ENCODE peak calls at places on chromosomes 7 and 10, in six cellular contexts. One of them, this sample, is unnamed.

GRCh38 chr10:110398419-110399162 is 93.9 kb upstream of the SMNDC1 start:
- DNase-seq in activated T-helper 1 cell treated with anti-CD3 and anti-CD28 coated beads, Interleukin-2, amount 50 U/mL, for 16 hours: no peak
- DNase-seq in nephron progenitor cell: peak
- DNase-seq in DMS79 treated with DMSO at 0.1 percent for 48 hours: no peak
- DNase-seq in stimulated activated CD8-positive, alpha-beta memory T cell treated with anti-CD3 and anti-CD28 coated beads, Interleukin-15, amount 100 ng/mL, for 24 hours: no peak
- DNase-seq in activated naive CD4-positive, alpha-beta T cell treated with anti-CD3 and anti-CD28 coated beads for 36 hours: peak
- DNase-seq in this sample: no peak

GRCh38 chr7:44281811-44282600 is 43.4 kb downstream of the CAMK2B start:
- DNase-seq in nephron progenitor cell: peak
- DNase-seq in DMS79 treated with DMSO at 0.1 percent for 48 hours: no peak
- DNase-seq in stimulated activated CD8-positive, alpha-beta memory T cell treated with anti-CD3 and anti-CD28 coated beads, Interleukin-15, amount 100 ng/mL, for 24 hours: no peak
- DNase-seq in activated T-helper 1 cell treated with anti-CD3 and anti-CD28 coated beads, Interleukin-2, amount 50 U/mL, for 16 hours: no peak
- DNase-seq in activated naive CD4-positive, alpha-beta T cell treated with anti-CD3 and anti-CD28 coated beads for 36 hours: peak
- DNase-seq in this sample: peak

GRCh38 chr10:110429301-110429700 is 68.4 kb upstream of the DUSP5 start:
- DNase-seq in activated T-helper 1 cell treated with anti-CD3 and anti-CD28 coated beads, Interleukin-2, amount 50 U/mL, for 16 hours: no peak
- DNase-seq in DMS79 treated with DMSO at 0.1 percent for 48 hours: no peak
- DNase-seq in stimulated activated CD8-positive, alpha-beta memory T cell treated with anti-CD3 and anti-CD28 coated beads, Interleukin-15, amount 100 ng/mL, for 24 hours: no peak
- DNase-seq in nephron progenitor cell: no peak
- DNase-seq in activated naive CD4-positive, alpha-beta T cell treated with anti-CD3 and anti-CD28 coated beads for 36 hours: peak
- DNase-seq in this sample: no peak

GRCh38 chr7:12949060-12950045 is 261.9 kb downstream of the ARL4A start:
- DNase-seq in activated naive CD4-positive, alpha-beta T cell treated with anti-CD3 and anti-CD28 coated beads for 36 hours: no peak
- DNase-seq in DMS79 treated with DMSO at 0.1 percent for 48 hours: no peak
- DNase-seq in nephron progenitor cell: no peak
- DNase-seq in stimulated activated CD8-positive, alpha-beta memory T cell treated with anti-CD3 and anti-CD28 coated beads, Interleukin-15, amount 100 ng/mL, for 24 hours: no peak
- DNase-seq in activated T-helper 1 cell treated with anti-CD3 and anti-CD28 coated beads, Interleukin-2, amount 50 U/mL, for 16 hours: no peak
- DNase-seq in this sample: no peak

GRCh38 chr7:537911-538634 is 18.4 kb upstream of the PDGFA start:
- DNase-seq in nephron progenitor cell: peak
- DNase-seq in stimulated activated CD8-positive, alpha-beta memory T cell treated with anti-CD3 and anti-CD28 coated beads, Interleukin-15, amount 100 ng/mL, for 24 hours: no peak
- DNase-seq in activated T-helper 1 cell treated with anti-CD3 and anti-CD28 coated beads, Interleukin-2, amount 50 U/mL, for 16 hours: no peak
- DNase-seq in DMS79 treated with DMSO at 0.1 percent for 48 hours: no peak
- DNase-seq in activated naive CD4-positive, alpha-beta T cell treated with anti-CD3 and anti-CD28 coated beads for 36 hours: no peak
- DNase-seq in this sample: no peak

GRCh38 chr7:138478499-138478908 is 18.4 kb downstream of the TRIM24 start:
- DNase-seq in nephron progenitor cell: no peak
- DNase-seq in activated naive CD4-positive, alpha-beta T cell treated with anti-CD3 and anti-CD28 coated beads for 36 hours: no peak
- DNase-seq in stimulated activated CD8-positive, alpha-beta memory T cell treated with anti-CD3 and anti-CD28 coated beads, Interleukin-15, amount 100 ng/mL, for 24 hours: no peak
- DNase-seq in DMS79 treated with DMSO at 0.1 percent for 48 hours: peak
- DNase-seq in activated T-helper 1 cell treated with anti-CD3 and anti-CD28 coated beads, Interleukin-2, amount 50 U/mL, for 16 hours: no peak
- DNase-seq in this sample: no peak

GRCh38 chr10:114477285-114477684 is 73.0 kb upstream of the AFAP1L2 start:
- DNase-seq in activated T-helper 1 cell treated with anti-CD3 and anti-CD28 coated beads, Interleukin-2, amount 50 U/mL, for 16 hours: no peak
- DNase-seq in nephron progenitor cell: no peak
- DNase-seq in DMS79 treated with DMSO at 0.1 percent for 48 hours: no peak
- DNase-seq in stimulated activated CD8-positive, alpha-beta memory T cell treated with anti-CD3 and anti-CD28 coated beads, Interleukin-15, amount 100 ng/mL, for 24 hours: no peak
- DNase-seq in activated naive CD4-positive, alpha-beta T cell treated with anti-CD3 and anti-CD28 coated beads for 36 hours: no peak
- DNase-seq in this sample: no peak

GRCh38 chr7:35691827-35692307 is 3.1 kb downstream of the HERPUD2 start:
- DNase-seq in activated naive CD4-positive, alpha-beta T cell treated with anti-CD3 and anti-CD28 coated beads for 36 hours: peak
- DNase-seq in DMS79 treated with DMSO at 0.1 percent for 48 hours: no peak
- DNase-seq in stimulated activated CD8-positive, alpha-beta memory T cell treated with anti-CD3 and anti-CD28 coated beads, Interleukin-15, amount 100 ng/mL, for 24 hours: no peak
- DNase-seq in nephron progenitor cell: no peak
- DNase-seq in activated T-helper 1 cell treated with anti-CD3 and anti-CD28 coated beads, Interleukin-2, amount 50 U/mL, for 16 hours: no peak
- DNase-seq in this sample: no peak

GRCh38 chr10:89838002-89838615 is 136.7 kb downstream of the KIF20B start:
- DNase-seq in activated T-helper 1 cell treated with anti-CD3 and anti-CD28 coated beads, Interleukin-2, amount 50 U/mL, for 16 hours: no peak
- DNase-seq in DMS79 treated with DMSO at 0.1 percent for 48 hours: no peak
- DNase-seq in nephron progenitor cell: no peak
- DNase-seq in stimulated activated CD8-positive, alpha-beta memory T cell treated with anti-CD3 and anti-CD28 coated beads, Interleukin-15, amount 100 ng/mL, for 24 hours: no peak
- DNase-seq in activated naive CD4-positive, alpha-beta T cell treated with anti-CD3 and anti-CD28 coated beads for 36 hours: peak
- DNase-seq in this sample: no peak

GRCh38 chr7:142010952-142011548 is 15.4 kb downstream of the MGAM start:
- DNase-seq in DMS79 treated with DMSO at 0.1 percent for 48 hours: no peak
- DNase-seq in stimulated activated CD8-positive, alpha-beta memory T cell treated with anti-CD3 and anti-CD28 coated beads, Interleukin-15, amount 100 ng/mL, for 24 hours: no peak
- DNase-seq in nephron progenitor cell: no peak
- DNase-seq in activated T-helper 1 cell treated with anti-CD3 and anti-CD28 coated beads, Interleukin-2, amount 50 U/mL, for 16 hours: no peak
- DNase-seq in activated naive CD4-positive, alpha-beta T cell treated with anti-CD3 and anti-CD28 coated beads for 36 hours: no peak
- DNase-seq in this sample: no peak

GRCh38 chr7:132622081-132622480 is 45.8 kb upstream of the PLXNA4 start:
- DNase-seq in activated T-helper 1 cell treated with anti-CD3 and anti-CD28 coated beads, Interleukin-2, amount 50 U/mL, for 16 hours: no peak
- DNase-seq in nephron progenitor cell: no peak
- DNase-seq in DMS79 treated with DMSO at 0.1 percent for 48 hours: no peak
- DNase-seq in stimulated activated CD8-positive, alpha-beta memory T cell treated with anti-CD3 and anti-CD28 coated beads, Interleukin-15, amount 100 ng/mL, for 24 hours: no peak
- DNase-seq in activated naive CD4-positive, alpha-beta T cell treated with anti-CD3 and anti-CD28 coated beads for 36 hours: no peak
- DNase-seq in this sample: no peak

GRCh38 chr10:133458021-133458709 is 4.4 kb downstream of the SCART1 start:
- DNase-seq in activated naive CD4-positive, alpha-beta T cell treated with anti-CD3 and anti-CD28 coated beads for 36 hours: no peak
- DNase-seq in activated T-helper 1 cell treated with anti-CD3 and anti-CD28 coated beads, Interleukin-2, amount 50 U/mL, for 16 hours: no peak
- DNase-seq in DMS79 treated with DMSO at 0.1 percent for 48 hours: no peak
- DNase-seq in stimulated activated CD8-positive, alpha-beta memory T cell treated with anti-CD3 and anti-CD28 coated beads, Interleukin-15, amount 100 ng/mL, for 24 hours: no peak
- DNase-seq in nephron progenitor cell: no peak
- DNase-seq in this sample: no peak

GRCh38 chr10:126917975-126918908 is 13.0 kb downstream of the DOCK1 start:
- DNase-seq in DMS79 treated with DMSO at 0.1 percent for 48 hours: peak
- DNase-seq in nephron progenitor cell: no peak
- DNase-seq in activated naive CD4-positive, alpha-beta T cell treated with anti-CD3 and anti-CD28 coated beads for 36 hours: no peak
- DNase-seq in stimulated activated CD8-positive, alpha-beta memory T cell treated with anti-CD3 and anti-CD28 coated beads, Interleukin-15, amount 100 ng/mL, for 24 hours: no peak
- DNase-seq in activated T-helper 1 cell treated with anti-CD3 and anti-CD28 coated beads, Interleukin-2, amount 50 U/mL, for 16 hours: no peak
- DNase-seq in this sample: peak

GRCh38 chr10:68601490-68602265 is 41.5 kb downstream of the TET1 start:
- DNase-seq in nephron progenitor cell: no peak
- DNase-seq in activated T-helper 1 cell treated with anti-CD3 and anti-CD28 coated beads, Interleukin-2, amount 50 U/mL, for 16 hours: no peak
- DNase-seq in DMS79 treated with DMSO at 0.1 percent for 48 hours: no peak
- DNase-seq in stimulated activated CD8-positive, alpha-beta memory T cell treated with anti-CD3 and anti-CD28 coated beads, Interleukin-15, amount 100 ng/mL, for 24 hours: no peak
- DNase-seq in activated naive CD4-positive, alpha-beta T cell treated with anti-CD3 and anti-CD28 coated beads for 36 hours: no peak
- DNase-seq in this sample: no peak

GRCh38 chr7:130880668-130881067 is 146.7 kb upstream of the KLF14 start:
- DNase-seq in activated T-helper 1 cell treated with anti-CD3 and anti-CD28 coated beads, Interleukin-2, amount 50 U/mL, for 16 hours: no peak
- DNase-seq in stimulated activated CD8-positive, alpha-beta memory T cell treated with anti-CD3 and anti-CD28 coated beads, Interleukin-15, amount 100 ng/mL, for 24 hours: no peak
- DNase-seq in activated naive CD4-positive, alpha-beta T cell treated with anti-CD3 and anti-CD28 coated beads for 36 hours: no peak
- DNase-seq in DMS79 treated with DMSO at 0.1 percent for 48 hours: no peak
- DNase-seq in nephron progenitor cell: no peak
- DNase-seq in this sample: no peak

GRCh38 chr7:105387621-105388372 is 924 bp downstream of the SRPK2 start:
- DNase-seq in activated T-helper 1 cell treated with anti-CD3 and anti-CD28 coated beads, Interleukin-2, amount 50 U/mL, for 16 hours: peak
- DNase-seq in DMS79 treated with DMSO at 0.1 percent for 48 hours: peak
- DNase-seq in nephron progenitor cell: peak
- DNase-seq in activated naive CD4-positive, alpha-beta T cell treated with anti-CD3 and anti-CD28 coated beads for 36 hours: peak
- DNase-seq in stimulated activated CD8-positive, alpha-beta memory T cell treated with anti-CD3 and anti-CD28 coated beads, Interleukin-15, amount 100 ng/mL, for 24 hours: peak
- DNase-seq in this sample: peak

GRCh38 chr7:127888411-127888810 is 142.8 kb downstream of the LRRC4 start:
- DNase-seq in nephron progenitor cell: no peak
- DNase-seq in DMS79 treated with DMSO at 0.1 percent for 48 hours: no peak
- DNase-seq in activated T-helper 1 cell treated with anti-CD3 and anti-CD28 coated beads, Interleukin-2, amount 50 U/mL, for 16 hours: no peak
- DNase-seq in stimulated activated CD8-positive, alpha-beta memory T cell treated with anti-CD3 and anti-CD28 coated beads, Interleukin-15, amount 100 ng/mL, for 24 hours: no peak
- DNase-seq in activated naive CD4-positive, alpha-beta T cell treated with anti-CD3 and anti-CD28 coated beads for 36 hours: no peak
- DNase-seq in this sample: no peak

GRCh38 chr7:144404911-144405310 is 1.4 kb upstream of the NOBOX start:
- DNase-seq in stimulated activated CD8-positive, alpha-beta memory T cell treated with anti-CD3 and anti-CD28 coated beads, Interleukin-15, amount 100 ng/mL, for 24 hours: no peak
- DNase-seq in nephron progenitor cell: no peak
- DNase-seq in activated naive CD4-positive, alpha-beta T cell treated with anti-CD3 and anti-CD28 coated beads for 36 hours: no peak
- DNase-seq in DMS79 treated with DMSO at 0.1 percent for 48 hours: no peak
- DNase-seq in activated T-helper 1 cell treated with anti-CD3 and anti-CD28 coated beads, Interleukin-2, amount 50 U/mL, for 16 hours: no peak
- DNase-seq in this sample: no peak

GRCh38 chr10:17257466-17258321 is 29.7 kb downstream of the VIM start:
- DNase-seq in DMS79 treated with DMSO at 0.1 percent for 48 hours: peak
- DNase-seq in activated T-helper 1 cell treated with anti-CD3 and anti-CD28 coated beads, Interleukin-2, amount 50 U/mL, for 16 hours: peak
- DNase-seq in activated naive CD4-positive, alpha-beta T cell treated with anti-CD3 and anti-CD28 coated beads for 36 hours: peak
- DNase-seq in nephron progenitor cell: peak
- DNase-seq in stimulated activated CD8-positive, alpha-beta memory T cell treated with anti-CD3 and anti-CD28 coated beads, Interleukin-15, amount 100 ng/mL, for 24 hours: no peak
- DNase-seq in this sample: peak

GRCh38 chr10:47038881-47039557 is 127.8 kb downstream of the PTPN20 start:
- DNase-seq in activated naive CD4-positive, alpha-beta T cell treated with anti-CD3 and anti-CD28 coated beads for 36 hours: no peak
- DNase-seq in activated T-helper 1 cell treated with anti-CD3 and anti-CD28 coated beads, Interleukin-2, amount 50 U/mL, for 16 hours: no peak
- DNase-seq in DMS79 treated with DMSO at 0.1 percent for 48 hours: no peak
- DNase-seq in nephron progenitor cell: no peak
- DNase-seq in stimulated activated CD8-positive, alpha-beta memory T cell treated with anti-CD3 and anti-CD28 coated beads, Interleukin-15, amount 100 ng/mL, for 24 hours: no peak
- DNase-seq in this sample: no peak

GRCh38 chr10:103618027-103618385 is 124.5 kb downstream of the NEURL1 start:
- DNase-seq in activated naive CD4-positive, alpha-beta T cell treated with anti-CD3 and anti-CD28 coated beads for 36 hours: no peak
- DNase-seq in nephron progenitor cell: no peak
- DNase-seq in DMS79 treated with DMSO at 0.1 percent for 48 hours: no peak
- DNase-seq in stimulated activated CD8-positive, alpha-beta memory T cell treated with anti-CD3 and anti-CD28 coated beads, Interleukin-15, amount 100 ng/mL, for 24 hours: no peak
- DNase-seq in activated T-helper 1 cell treated with anti-CD3 and anti-CD28 coated beads, Interleukin-2, amount 50 U/mL, for 16 hours: no peak
- DNase-seq in this sample: no peak

GRCh38 chr10:77248104-77248503 is 389.5 kb downstream of the KCNMA1 start:
- DNase-seq in activated naive CD4-positive, alpha-beta T cell treated with anti-CD3 and anti-CD28 coated beads for 36 hours: no peak
- DNase-seq in activated T-helper 1 cell treated with anti-CD3 and anti-CD28 coated beads, Interleukin-2, amount 50 U/mL, for 16 hours: no peak
- DNase-seq in stimulated activated CD8-positive, alpha-beta memory T cell treated with anti-CD3 and anti-CD28 coated beads, Interleukin-15, amount 100 ng/mL, for 24 hours: no peak
- DNase-seq in nephron progenitor cell: peak
- DNase-seq in DMS79 treated with DMSO at 0.1 percent for 48 hours: no peak
- DNase-seq in this sample: no peak

GRCh38 chr7:131095346-131095745 is 232.3 kb upstream of the MKLN1 start:
- DNase-seq in activated naive CD4-positive, alpha-beta T cell treated with anti-CD3 and anti-CD28 coated beads for 36 hours: no peak
- DNase-seq in stimulated activated CD8-positive, alpha-beta memory T cell treated with anti-CD3 and anti-CD28 coated beads, Interleukin-15, amount 100 ng/mL, for 24 hours: no peak
- DNase-seq in activated T-helper 1 cell treated with anti-CD3 and anti-CD28 coated beads, Interleukin-2, amount 50 U/mL, for 16 hours: no peak
- DNase-seq in DMS79 treated with DMSO at 0.1 percent for 48 hours: no peak
- DNase-seq in nephron progenitor cell: no peak
- DNase-seq in this sample: no peak

GRCh38 chr10:99527526-99528255 is 5.1 kb upstream of the NKX2-3 start:
- DNase-seq in activated T-helper 1 cell treated with anti-CD3 and anti-CD28 coated beads, Interleukin-2, amount 50 U/mL, for 16 hours: no peak
- DNase-seq in stimulated activated CD8-positive, alpha-beta memory T cell treated with anti-CD3 and anti-CD28 coated beads, Interleukin-15, amount 100 ng/mL, for 24 hours: no peak
- DNase-seq in DMS79 treated with DMSO at 0.1 percent for 48 hours: no peak
- DNase-seq in nephron progenitor cell: no peak
- DNase-seq in activated naive CD4-positive, alpha-beta T cell treated with anti-CD3 and anti-CD28 coated beads for 36 hours: no peak
- DNase-seq in this sample: no peak

GRCh38 chr10:86363833-86364511 is 2.6 kb downstream of the GRID1 start:
- DNase-seq in stimulated activated CD8-positive, alpha-beta memory T cell treated with anti-CD3 and anti-CD28 coated beads, Interleukin-15, amount 100 ng/mL, for 24 hours: no peak
- DNase-seq in DMS79 treated with DMSO at 0.1 percent for 48 hours: no peak
- DNase-seq in activated naive CD4-positive, alpha-beta T cell treated with anti-CD3 and anti-CD28 coated beads for 36 hours: no peak
- DNase-seq in activated T-helper 1 cell treated with anti-CD3 and anti-CD28 coated beads, Interleukin-2, amount 50 U/mL, for 16 hours: no peak
- DNase-seq in nephron progenitor cell: no peak
- DNase-seq in this sample: no peak

GRCh38 chr10:22379059-22379458 is 33.8 kb downstream of the SPAG6 start:
- DNase-seq in stimulated activated CD8-positive, alpha-beta memory T cell treated with anti-CD3 and anti-CD28 coated beads, Interleukin-15, amount 100 ng/mL, for 24 hours: no peak
- DNase-seq in DMS79 treated with DMSO at 0.1 percent for 48 hours: no peak
- DNase-seq in activated naive CD4-positive, alpha-beta T cell treated with anti-CD3 and anti-CD28 coated beads for 36 hours: peak
- DNase-seq in activated T-helper 1 cell treated with anti-CD3 and anti-CD28 coated beads, Interleukin-2, amount 50 U/mL, for 16 hours: no peak
- DNase-seq in nephron progenitor cell: no peak
- DNase-seq in this sample: no peak

GRCh38 chr7:96236198-96237039 is 85.5 kb downstream of the SLC25A13 start:
- DNase-seq in DMS79 treated with DMSO at 0.1 percent for 48 hours: no peak
- DNase-seq in stimulated activated CD8-positive, alpha-beta memory T cell treated with anti-CD3 and anti-CD28 coated beads, Interleukin-15, amount 100 ng/mL, for 24 hours: no peak
- DNase-seq in nephron progenitor cell: no peak
- DNase-seq in activated T-helper 1 cell treated with anti-CD3 and anti-CD28 coated beads, Interleukin-2, amount 50 U/mL, for 16 hours: no peak
- DNase-seq in activated naive CD4-positive, alpha-beta T cell treated with anti-CD3 and anti-CD28 coated beads for 36 hours: no peak
- DNase-seq in this sample: peak

GRCh38 chr10:49056356-49056755 is 59.0 kb downstream of the VSTM4 start:
- DNase-seq in DMS79 treated with DMSO at 0.1 percent for 48 hours: no peak
- DNase-seq in activated naive CD4-positive, alpha-beta T cell treated with anti-CD3 and anti-CD28 coated beads for 36 hours: no peak
- DNase-seq in nephron progenitor cell: no peak
- DNase-seq in activated T-helper 1 cell treated with anti-CD3 and anti-CD28 coated beads, Interleukin-2, amount 50 U/mL, for 16 hours: no peak
- DNase-seq in stimulated activated CD8-positive, alpha-beta memory T cell treated with anti-CD3 and anti-CD28 coated beads, Interleukin-15, amount 100 ng/mL, for 24 hours: no peak
- DNase-seq in this sample: peak

GRCh38 chr7:152711444-152711944 is 35.6 kb upstream of the XRCC2 start:
- DNase-seq in activated T-helper 1 cell treated with anti-CD3 and anti-CD28 coated beads, Interleukin-2, amount 50 U/mL, for 16 hours: no peak
- DNase-seq in DMS79 treated with DMSO at 0.1 percent for 48 hours: peak
- DNase-seq in stimulated activated CD8-positive, alpha-beta memory T cell treated with anti-CD3 and anti-CD28 coated beads, Interleukin-15, amount 100 ng/mL, for 24 hours: no peak
- DNase-seq in activated naive CD4-positive, alpha-beta T cell treated with anti-CD3 and anti-CD28 coated beads for 36 hours: no peak
- DNase-seq in nephron progenitor cell: no peak
- DNase-seq in this sample: no peak

GRCh38 chr7:7944619-7945282 is 23.8 kb upstream of the GLCCI1 start:
- DNase-seq in activated naive CD4-positive, alpha-beta T cell treated with anti-CD3 and anti-CD28 coated beads for 36 hours: peak
- DNase-seq in nephron progenitor cell: no peak
- DNase-seq in activated T-helper 1 cell treated with anti-CD3 and anti-CD28 coated beads, Interleukin-2, amount 50 U/mL, for 16 hours: no peak
- DNase-seq in DMS79 treated with DMSO at 0.1 percent for 48 hours: no peak
- DNase-seq in stimulated activated CD8-positive, alpha-beta memory T cell treated with anti-CD3 and anti-CD28 coated beads, Interleukin-15, amount 100 ng/mL, for 24 hours: no peak
- DNase-seq in this sample: no peak

GRCh38 chr7:8214162-8214897 is 47.6 kb downstream of the ICA1 start:
- DNase-seq in stimulated activated CD8-positive, alpha-beta memory T cell treated with anti-CD3 and anti-CD28 coated beads, Interleukin-15, amount 100 ng/mL, for 24 hours: no peak
- DNase-seq in activated T-helper 1 cell treated with anti-CD3 and anti-CD28 coated beads, Interleukin-2, amount 50 U/mL, for 16 hours: no peak
- DNase-seq in nephron progenitor cell: no peak
- DNase-seq in activated naive CD4-positive, alpha-beta T cell treated with anti-CD3 and anti-CD28 coated beads for 36 hours: no peak
- DNase-seq in DMS79 treated with DMSO at 0.1 percent for 48 hours: peak
- DNase-seq in this sample: no peak